ENCODE peak calls at places on chromosomes 3 and 15, in eight cellular contexts. One of them, this sample, is unnamed.

GRCh38 chr15:90463381-90463780 is 66.3 kb upstream of the CRTC3 start:
- DNase-seq in cardiac septum: no peak
- DNase-seq in substantia nigra: peak; percentile 52
- DNase-seq in left ventricle myocardium superior: no peak
- DNase-seq in endodermal cell: no peak
- DNase-seq in hypothalamus: peak; percentile 71
- DNase-seq in KBM-7: no peak
- DNase-seq in AG10803: peak; percentile 82
- DNase-seq in this sample: no peak

GRCh38 chr3:123686254-123686653 is 101.4 kb upstream of the HACD2 start:
- DNase-seq in cardiac septum: no peak
- DNase-seq in substantia nigra: no peak
- DNase-seq in left ventricle myocardium superior: no peak
- DNase-seq in endodermal cell: no peak
- DNase-seq in hypothalamus: no peak
- DNase-seq in KBM-7: no peak
- DNase-seq in AG10803: no peak
- DNase-seq in this sample: no peak

GRCh38 chr3:171309906-171310359 is 150.3 kb downstream of the TNIK start:
- DNase-seq in cardiac septum: no peak
- DNase-seq in substantia nigra: no peak
- DNase-seq in left ventricle myocardium superior: no peak
- DNase-seq in endodermal cell: no peak
- DNase-seq in hypothalamus: no peak
- DNase-seq in KBM-7: no peak
- DNase-seq in AG10803: peak; percentile 70
- DNase-seq in this sample: no peak

GRCh38 chr3:121663171-121663847 is 2.6 kb upstream of the HCLS1 start:
- DNase-seq in cardiac septum: no peak
- DNase-seq in substantia nigra: no peak
- DNase-seq in left ventricle myocardium superior: no peak
- DNase-seq in endodermal cell: no peak
- DNase-seq in hypothalamus: no peak
- DNase-seq in KBM-7: no peak
- DNase-seq in AG10803: peak; percentile 4
- DNase-seq in this sample: no peak

GRCh38 chr3:71031914-71032521 is 551.5 kb downstream of the FOXP1 start:
- DNase-seq in cardiac septum: no peak
- DNase-seq in substantia nigra: no peak
- DNase-seq in left ventricle myocardium superior: peak; percentile 44
- DNase-seq in endodermal cell: no peak
- DNase-seq in hypothalamus: no peak
- DNase-seq in KBM-7: no peak
- DNase-seq in AG10803: no peak
- DNase-seq in this sample: no peak

GRCh38 chr3:186931487-186932280 is 1.4 kb downstream of the ST6GAL1 start:
- DNase-seq in cardiac septum: peak; percentile 88
- DNase-seq in substantia nigra: no peak
- DNase-seq in left ventricle myocardium superior: peak; percentile 78
- DNase-seq in endodermal cell: peak; percentile 89
- DNase-seq in hypothalamus: no peak
- DNase-seq in KBM-7: peak; percentile 40
- DNase-seq in AG10803: no peak
- DNase-seq in this sample: no peak

GRCh38 chr3:53842436-53843194 is 3.6 kb downstream of the CHDH start:
- DNase-seq in cardiac septum: peak; percentile 66
- DNase-seq in substantia nigra: peak; percentile 92
- DNase-seq in left ventricle myocardium superior: peak; percentile 60
- DNase-seq in endodermal cell: peak; percentile 80
- DNase-seq in hypothalamus: peak; percentile 83
- DNase-seq in KBM-7: no peak
- DNase-seq in AG10803: peak; percentile 5
- DNase-seq in this sample: no peak

GRCh38 chr3:180855364-180855763 is 57.1 kb upstream of the FXR1 start:
- DNase-seq in cardiac septum: no peak
- DNase-seq in substantia nigra: no peak
- DNase-seq in left ventricle myocardium superior: no peak
- DNase-seq in endodermal cell: peak; percentile 89
- DNase-seq in hypothalamus: no peak
- DNase-seq in KBM-7: peak; percentile 11
- DNase-seq in AG10803: no peak
- DNase-seq in this sample: no peak

GRCh38 chr15:43225201-43225949 is 4.6 kb upstream of the EPB42 start:
- DNase-seq in cardiac septum: no peak
- DNase-seq in substantia nigra: peak; percentile 24
- DNase-seq in left ventricle myocardium superior: no peak
- DNase-seq in endodermal cell: peak; percentile 76
- DNase-seq in hypothalamus: peak; percentile 39
- DNase-seq in KBM-7: peak; percentile 80
- DNase-seq in AG10803: peak; percentile 66
- DNase-seq in this sample: no peak

GRCh38 chr3:86239956-86240355 is 751.0 kb downstream of the VGLL3 start:
- DNase-seq in cardiac septum: no peak
- DNase-seq in substantia nigra: no peak
- DNase-seq in left ventricle myocardium superior: no peak
- DNase-seq in endodermal cell: no peak
- DNase-seq in hypothalamus: no peak
- DNase-seq in KBM-7: no peak
- DNase-seq in AG10803: no peak
- DNase-seq in this sample: no peak

GRCh38 chr3:27666708-27667107 is 55.4 kb downstream of the EOMES start:
- DNase-seq in cardiac septum: no peak
- DNase-seq in substantia nigra: peak; percentile 71
- DNase-seq in left ventricle myocardium superior: peak; percentile 78
- DNase-seq in endodermal cell: peak; percentile 92
- DNase-seq in hypothalamus: peak; percentile 80
- DNase-seq in KBM-7: peak; percentile 90
- DNase-seq in AG10803: peak; percentile 92
- DNase-seq in this sample: no peak

GRCh38 chr3:78721771-78722543 is 1045.8 kb downstream of the ROBO1 start:
- DNase-seq in cardiac septum: no peak
- DNase-seq in substantia nigra: no peak
- DNase-seq in left ventricle myocardium superior: no peak
- DNase-seq in endodermal cell: no peak
- DNase-seq in hypothalamus: no peak
- DNase-seq in KBM-7: no peak
- DNase-seq in AG10803: no peak
- DNase-seq in this sample: no peak

GRCh38 chr3:49119439-49119838 is 1.2 kb downstream of the USP19 start:
- DNase-seq in cardiac septum: no peak
- DNase-seq in substantia nigra: no peak
- DNase-seq in left ventricle myocardium superior: no peak
- DNase-seq in endodermal cell: no peak
- DNase-seq in hypothalamus: no peak
- DNase-seq in KBM-7: no peak
- DNase-seq in AG10803: no peak
- DNase-seq in this sample: no peak

GRCh38 chr3:117303446-117303845 is 593.9 kb downstream of the TUSC7 start:
- DNase-seq in cardiac septum: no peak
- DNase-seq in substantia nigra: no peak
- DNase-seq in left ventricle myocardium superior: no peak
- DNase-seq in endodermal cell: no peak
- DNase-seq in hypothalamus: no peak
- DNase-seq in KBM-7: no peak
- DNase-seq in AG10803: no peak
- DNase-seq in this sample: no peak

GRCh38 chr15:67413770-67414429 is 107.0 kb upstream of the C15orf61 start:
- DNase-seq in cardiac septum: no peak
- DNase-seq in substantia nigra: no peak
- DNase-seq in left ventricle myocardium superior: no peak
- DNase-seq in endodermal cell: no peak
- DNase-seq in hypothalamus: no peak
- DNase-seq in KBM-7: peak; percentile 76
- DNase-seq in AG10803: peak; percentile 29
- DNase-seq in this sample: no peak

GRCh38 chr3:89108154-89108553 is 733 bp downstream of the EPHA3 start:
- DNase-seq in cardiac septum: no peak
- DNase-seq in substantia nigra: no peak
- DNase-seq in left ventricle myocardium superior: no peak
- DNase-seq in endodermal cell: no peak
- DNase-seq in hypothalamus: no peak
- DNase-seq in KBM-7: no peak
- DNase-seq in AG10803: no peak
- DNase-seq in this sample: no peak

GRCh38 chr3:140011611-140012277 is 76.8 kb downstream of the CLSTN2 start:
- DNase-seq in cardiac septum: no peak
- DNase-seq in substantia nigra: no peak
- DNase-seq in left ventricle myocardium superior: no peak
- DNase-seq in endodermal cell: no peak
- DNase-seq in hypothalamus: no peak
- DNase-seq in KBM-7: no peak
- DNase-seq in AG10803: no peak
- DNase-seq in this sample: no peak

GRCh38 chr3:107221856-107222255 is 155.4 kb upstream of the CCDC54 start:
- DNase-seq in cardiac septum: no peak
- DNase-seq in substantia nigra: no peak
- DNase-seq in left ventricle myocardium superior: no peak
- DNase-seq in endodermal cell: no peak
- DNase-seq in hypothalamus: no peak
- DNase-seq in KBM-7: no peak
- DNase-seq in AG10803: peak; percentile 60
- DNase-seq in this sample: no peak

GRCh38 chr3:131242201-131242600 is 139.4 kb upstream of the NUDT16 start:
- DNase-seq in cardiac septum: no peak
- DNase-seq in substantia nigra: no peak
- DNase-seq in left ventricle myocardium superior: no peak
- DNase-seq in endodermal cell: no peak
- DNase-seq in hypothalamus: no peak
- DNase-seq in KBM-7: no peak
- DNase-seq in AG10803: no peak
- DNase-seq in this sample: no peak

GRCh38 chr15:40083756-40084101 is 24.9 kb downstream of the BMF start:
- DNase-seq in cardiac septum: no peak
- DNase-seq in substantia nigra: no peak
- DNase-seq in left ventricle myocardium superior: no peak
- DNase-seq in endodermal cell: no peak
- DNase-seq in hypothalamus: no peak
- DNase-seq in KBM-7: no peak
- DNase-seq in AG10803: no peak
- DNase-seq in this sample: no peak

GRCh38 chr3:40985195-40985594 is 214.1 kb upstream of the CTNNB1 start:
- DNase-seq in cardiac septum: no peak
- DNase-seq in substantia nigra: no peak
- DNase-seq in left ventricle myocardium superior: no peak
- DNase-seq in endodermal cell: no peak
- DNase-seq in hypothalamus: no peak
- DNase-seq in KBM-7: no peak
- DNase-seq in AG10803: no peak
- DNase-seq in this sample: no peak

GRCh38 chr3:143538577-143538981 is 309.7 kb downstream of the SLC9A9 start:
- DNase-seq in cardiac septum: no peak
- DNase-seq in substantia nigra: no peak
- DNase-seq in left ventricle myocardium superior: no peak
- DNase-seq in endodermal cell: no peak
- DNase-seq in hypothalamus: no peak
- DNase-seq in KBM-7: no peak
- DNase-seq in AG10803: peak; percentile 94
- DNase-seq in this sample: no peak

GRCh38 chr15:66523926-66524325 is 18.8 kb downstream of the ZWILCH start:
- DNase-seq in cardiac septum: no peak
- DNase-seq in substantia nigra: no peak
- DNase-seq in left ventricle myocardium superior: no peak
- DNase-seq in endodermal cell: no peak
- DNase-seq in hypothalamus: no peak
- DNase-seq in KBM-7: no peak
- DNase-seq in AG10803: no peak
- DNase-seq in this sample: no peak

GRCh38 chr3:180036678-180037455 is at the start of gene PEX5L:
- DNase-seq in cardiac septum: no peak
- DNase-seq in substantia nigra: peak; percentile 64
- DNase-seq in left ventricle myocardium superior: peak; percentile 55
- DNase-seq in endodermal cell: peak; percentile 95
- DNase-seq in hypothalamus: peak; percentile 70
- DNase-seq in KBM-7: peak; percentile 31
- DNase-seq in AG10803: peak; percentile 19
- DNase-seq in this sample: peak; percentile 58

GRCh38 chr15:55196011-55196410 is 730 bp downstream of the RSL24D1 start:
- DNase-seq in cardiac septum: no peak
- DNase-seq in substantia nigra: no peak
- DNase-seq in left ventricle myocardium superior: no peak
- DNase-seq in endodermal cell: no peak
- DNase-seq in hypothalamus: no peak
- DNase-seq in KBM-7: peak; percentile 54
- DNase-seq in AG10803: no peak
- DNase-seq in this sample: no peak

GRCh38 chr15:55587321-55588069 is 650 bp downstream of the PYGO1 start:
- DNase-seq in cardiac septum: no peak
- DNase-seq in substantia nigra: no peak
- DNase-seq in left ventricle myocardium superior: peak; percentile 50
- DNase-seq in endodermal cell: peak; percentile 87
- DNase-seq in hypothalamus: no peak
- DNase-seq in KBM-7: peak; percentile 54
- DNase-seq in AG10803: peak; percentile 36
- DNase-seq in this sample: no peak

GRCh38 chr3:99885851-99886250 is 68.2 kb downstream of the CMSS1 start:
- DNase-seq in cardiac septum: no peak
- DNase-seq in substantia nigra: no peak
- DNase-seq in left ventricle myocardium superior: no peak
- DNase-seq in endodermal cell: no peak
- DNase-seq in hypothalamus: no peak
- DNase-seq in KBM-7: no peak
- DNase-seq in AG10803: no peak
- DNase-seq in this sample: no peak

GRCh38 chr15:43932907-43933306 is 106.1 kb downstream of the WDR76 start:
- DNase-seq in cardiac septum: no peak
- DNase-seq in substantia nigra: no peak
- DNase-seq in left ventricle myocardium superior: peak; percentile 40
- DNase-seq in endodermal cell: no peak
- DNase-seq in hypothalamus: no peak
- DNase-seq in KBM-7: no peak
- DNase-seq in AG10803: no peak
- DNase-seq in this sample: peak; percentile 20

GRCh38 chr3:38139652-38140051 is 1.2 kb downstream of the MYD88 start:
- DNase-seq in cardiac septum: no peak
- DNase-seq in substantia nigra: no peak
- DNase-seq in left ventricle myocardium superior: no peak
- DNase-seq in endodermal cell: peak; percentile 43
- DNase-seq in hypothalamus: no peak
- DNase-seq in KBM-7: no peak
- DNase-seq in AG10803: no peak
- DNase-seq in this sample: no peak

GRCh38 chr3:111910806-111911205 is 51.7 kb downstream of the PHLDB2 start:
- DNase-seq in cardiac septum: no peak
- DNase-seq in substantia nigra: no peak
- DNase-seq in left ventricle myocardium superior: no peak
- DNase-seq in endodermal cell: no peak
- DNase-seq in hypothalamus: no peak
- DNase-seq in KBM-7: no peak
- DNase-seq in AG10803: peak; percentile 91
- DNase-seq in this sample: no peak

GRCh38 chr3:114178770-114179368 is at the start of gene DRD3:
- DNase-seq in cardiac septum: no peak
- DNase-seq in substantia nigra: no peak
- DNase-seq in left ventricle myocardium superior: no peak
- DNase-seq in endodermal cell: peak; percentile 88
- DNase-seq in hypothalamus: no peak
- DNase-seq in KBM-7: peak; percentile 35
- DNase-seq in AG10803: peak; percentile 31
- DNase-seq in this sample: no peak

GRCh38 chr15:39622660-39623549 is 42.0 kb downstream of the THBS1 start:
- DNase-seq in cardiac septum: no peak
- DNase-seq in substantia nigra: no peak
- DNase-seq in left ventricle myocardium superior: no peak
- DNase-seq in endodermal cell: no peak
- DNase-seq in hypothalamus: no peak
- DNase-seq in KBM-7: no peak
- DNase-seq in AG10803: no peak
- DNase-seq in this sample: no peak

GRCh38 chr15:35495075-35495474 is 50.9 kb downstream of the DPH6 start:
- DNase-seq in cardiac septum: no peak
- DNase-seq in substantia nigra: no peak
- DNase-seq in left ventricle myocardium superior: no peak
- DNase-seq in endodermal cell: no peak
- DNase-seq in hypothalamus: no peak
- DNase-seq in KBM-7: no peak
- DNase-seq in AG10803: no peak
- DNase-seq in this sample: no peak

GRCh38 chr15:48475600-48476395 is 144.6 kb downstream of the DUT start:
- DNase-seq in cardiac septum: no peak
- DNase-seq in substantia nigra: no peak
- DNase-seq in left ventricle myocardium superior: no peak
- DNase-seq in endodermal cell: no peak
- DNase-seq in hypothalamus: no peak
- DNase-seq in KBM-7: no peak
- DNase-seq in AG10803: peak; percentile 35
- DNase-seq in this sample: no peak

This sample was measured in RWPE2.